ENCODE peak calls at places on chromosomes 4 and X, in four cellular contexts. One of them, this sample, is unnamed.

GRCh38 chr4:1009647-1010521 is 1.5 kb upstream of the FGFRL1 start:
- DNase-seq in omental fat pad: no peak
- DNase-seq in psoas muscle: peak
- DNase-seq in pancreas: no peak
- DNase-seq in this sample: peak

GRCh38 chrX:101550362-101550761 is at the start of gene ARMCX1:
- DNase-seq in omental fat pad: no peak
- DNase-seq in psoas muscle: peak
- DNase-seq in pancreas: peak
- DNase-seq in this sample: peak

GRCh38 chr4:7964459-7964858 is 24.8 kb upstream of the AFAP1 start:
- DNase-seq in omental fat pad: no peak
- DNase-seq in psoas muscle: no peak
- DNase-seq in pancreas: no peak
- DNase-seq in this sample: no peak

GRCh38 chr4:76276813-76277212 is 25.3 kb downstream of the FAM47E start:
- DNase-seq in omental fat pad: no peak
- DNase-seq in psoas muscle: no peak
- DNase-seq in pancreas: no peak
- DNase-seq in this sample: no peak

GRCh38 chr4:136858911-136859310 is 673.4 kb downstream of the PCDH18 start:
- DNase-seq in omental fat pad: no peak
- DNase-seq in psoas muscle: no peak
- DNase-seq in pancreas: no peak
- DNase-seq in this sample: no peak

GRCh38 chr4:154466336-154466735 is 25.3 kb downstream of the DCHS2 start:
- DNase-seq in omental fat pad: no peak
- DNase-seq in psoas muscle: no peak
- DNase-seq in pancreas: no peak
- DNase-seq in this sample: no peak

GRCh38 chr4:122632396-122633143 is 11.7 kb upstream of the IL21 start:
- DNase-seq in omental fat pad: no peak
- DNase-seq in psoas muscle: no peak
- DNase-seq in pancreas: no peak
- DNase-seq in this sample: no peak

GRCh38 chr4:3184725-3185124 is 64.2 kb upstream of the MSANTD1 start:
- DNase-seq in omental fat pad: no peak
- DNase-seq in psoas muscle: no peak
- DNase-seq in pancreas: no peak
- DNase-seq in this sample: no peak

GRCh38 chr4:141913928-141914327 is 277.5 kb downstream of the IL15 start:
- DNase-seq in omental fat pad: no peak
- DNase-seq in psoas muscle: no peak
- DNase-seq in pancreas: no peak
- DNase-seq in this sample: no peak

GRCh38 chrX:71450433-71451106 is 82.3 kb upstream of the OGT start:
- DNase-seq in omental fat pad: no peak
- DNase-seq in psoas muscle: no peak
- DNase-seq in pancreas: no peak
- DNase-seq in this sample: no peak

GRCh38 chr4:127936974-127937373 is 28.0 kb downstream of the MFSD8 start:
- DNase-seq in omental fat pad: no peak
- DNase-seq in psoas muscle: no peak
- DNase-seq in pancreas: no peak
- DNase-seq in this sample: no peak

GRCh38 chrX:24775891-24776290 is 82.2 kb downstream of the POLA1 start:
- DNase-seq in omental fat pad: no peak
- DNase-seq in psoas muscle: no peak
- DNase-seq in pancreas: no peak
- DNase-seq in this sample: no peak

GRCh38 chrX:123959281-123960063 is 2.0 kb upstream of the STAG2 start:
- DNase-seq in omental fat pad: no peak
- DNase-seq in psoas muscle: peak
- DNase-seq in pancreas: peak
- DNase-seq in this sample: peak

GRCh38 chrX:11188664-11189063 is 77.5 kb downstream of the HCCS start:
- DNase-seq in omental fat pad: no peak
- DNase-seq in psoas muscle: no peak
- DNase-seq in pancreas: no peak
- DNase-seq in this sample: no peak

GRCh38 chr4:26145212-26145611 is 175.6 kb upstream of the RBPJ start:
- DNase-seq in omental fat pad: no peak
- DNase-seq in psoas muscle: no peak
- DNase-seq in pancreas: no peak
- DNase-seq in this sample: no peak

GRCh38 chr4:19693949-19694597 is 557.6 kb upstream of the SLIT2 start:
- DNase-seq in omental fat pad: no peak
- DNase-seq in psoas muscle: no peak
- DNase-seq in pancreas: no peak
- DNase-seq in this sample: no peak

GRCh38 chrX:77431227-77431626 is 16.0 kb upstream of the FGF16 start:
- DNase-seq in omental fat pad: no peak
- DNase-seq in psoas muscle: no peak
- DNase-seq in pancreas: no peak
- DNase-seq in this sample: no peak

GRCh38 chrX:123425904-123426303 is 241.8 kb downstream of the GRIA3 start:
- DNase-seq in omental fat pad: no peak
- DNase-seq in psoas muscle: no peak
- DNase-seq in pancreas: no peak
- DNase-seq in this sample: no peak

GRCh38 chr4:39559641-39560040 is 32.4 kb upstream of the UGDH start:
- DNase-seq in omental fat pad: no peak
- DNase-seq in psoas muscle: no peak
- DNase-seq in pancreas: no peak
- DNase-seq in this sample: no peak

GRCh38 chrX:16386126-16386525 is 218.8 kb downstream of the MAGEB17 start:
- DNase-seq in omental fat pad: no peak
- DNase-seq in psoas muscle: no peak
- DNase-seq in pancreas: no peak
- DNase-seq in this sample: no peak

GRCh38 chrX:143768976-143769375 is 48.4 kb upstream of the SPANXN2 start:
- DNase-seq in omental fat pad: no peak
- DNase-seq in psoas muscle: no peak
- DNase-seq in pancreas: no peak
- DNase-seq in this sample: no peak

GRCh38 chr4:5962416-5962815 is 55.8 kb downstream of the C4orf50 start:
- DNase-seq in omental fat pad: no peak
- DNase-seq in psoas muscle: no peak
- DNase-seq in pancreas: no peak
- DNase-seq in this sample: no peak

GRCh38 chr4:31108762-31109161 is 388.6 kb downstream of the PCDH7 start:
- DNase-seq in omental fat pad: no peak
- DNase-seq in psoas muscle: no peak
- DNase-seq in pancreas: no peak
- DNase-seq in this sample: no peak

GRCh38 chrX:1153940-1154339 is 58.5 kb downstream of the CRLF2 start:
- DNase-seq in omental fat pad: no peak
- DNase-seq in psoas muscle: no peak
- DNase-seq in pancreas: no peak
- DNase-seq in this sample: no peak

GRCh38 chr4:23966720-23967119 is 76.9 kb upstream of the PPARGC1A start:
- DNase-seq in omental fat pad: no peak
- DNase-seq in psoas muscle: no peak
- DNase-seq in pancreas: no peak
- DNase-seq in this sample: no peak

GRCh38 chrX:63754141-63754859 is 30.7 kb downstream of the ARHGEF9 start:
- DNase-seq in omental fat pad: no peak
- DNase-seq in psoas muscle: no peak
- DNase-seq in pancreas: no peak
- DNase-seq in this sample: no peak

GRCh38 chr4:156830356-156830755 is 141.2 kb downstream of the PDGFC start:
- DNase-seq in omental fat pad: no peak
- DNase-seq in psoas muscle: no peak
- DNase-seq in pancreas: no peak
- DNase-seq in this sample: no peak

GRCh38 chr4:26157541-26157940 is 163.3 kb upstream of the RBPJ start:
- DNase-seq in omental fat pad: no peak
- DNase-seq in psoas muscle: no peak
- DNase-seq in pancreas: no peak
- DNase-seq in this sample: no peak

GRCh38 chr4:109611045-109611616 is 51.1 kb downstream of the MCUB start:
- DNase-seq in omental fat pad: no peak
- DNase-seq in psoas muscle: no peak
- DNase-seq in pancreas: no peak
- DNase-seq in this sample: no peak

GRCh38 chr4:57550143-57550542 is 440.0 kb upstream of the IGFBP7 start:
- DNase-seq in omental fat pad: no peak
- DNase-seq in psoas muscle: no peak
- DNase-seq in pancreas: no peak
- DNase-seq in this sample: no peak

DNA sequence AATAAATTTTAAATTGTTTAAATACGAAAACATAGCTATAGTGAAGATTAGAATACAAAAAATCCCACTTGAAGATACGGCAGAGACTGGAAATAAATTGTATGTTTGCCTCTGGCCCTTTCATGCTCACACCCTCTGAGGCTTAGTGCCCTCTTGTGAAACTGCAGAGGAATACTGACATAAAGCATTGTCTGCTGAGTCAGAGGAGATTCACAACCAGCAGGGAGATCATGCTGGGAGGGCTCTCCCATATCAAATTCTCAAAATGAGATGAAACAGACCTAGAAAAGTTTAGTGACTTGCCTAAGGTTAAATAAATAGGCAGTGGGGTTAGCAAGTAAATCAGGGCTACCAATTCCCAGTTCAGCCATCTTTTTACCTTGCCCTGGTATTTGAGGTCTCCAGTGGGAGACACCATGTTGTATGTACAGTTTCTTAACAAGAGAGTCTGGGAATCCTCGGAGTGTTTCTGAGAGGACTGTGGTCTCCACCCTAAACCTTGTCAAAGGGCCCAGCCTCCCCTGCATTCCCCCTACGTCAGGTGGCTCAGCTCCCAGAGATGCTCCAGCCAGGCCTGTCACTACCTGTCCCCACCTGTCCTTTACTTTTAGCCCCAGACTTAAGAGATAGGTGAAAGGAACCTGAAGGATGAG is 581.4 kb upstream of the DIPK2B start:
- DNase-seq in omental fat pad: no peak
- DNase-seq in psoas muscle: no peak
- DNase-seq in pancreas: no peak
- DNase-seq in this sample: no peak
- TF ChIP-seq CTCF in omental fat pad: no peak
- TF ChIP-seq CTCF in psoas muscle: peak
- TF ChIP-seq CTCF in pancreas: no peak
- TF ChIP-seq CTCF in this sample: peak

GRCh38 chr4:48102303-48102702 is 31.7 kb downstream of the TXK start:
- DNase-seq in omental fat pad: no peak
- DNase-seq in psoas muscle: no peak
- DNase-seq in pancreas: no peak
- DNase-seq in this sample: no peak
- TF ChIP-seq CTCF in omental fat pad: no peak
- TF ChIP-seq CTCF in psoas muscle: no peak
- TF ChIP-seq CTCF in pancreas: no peak
- TF ChIP-seq CTCF in this sample: peak

DNA sequence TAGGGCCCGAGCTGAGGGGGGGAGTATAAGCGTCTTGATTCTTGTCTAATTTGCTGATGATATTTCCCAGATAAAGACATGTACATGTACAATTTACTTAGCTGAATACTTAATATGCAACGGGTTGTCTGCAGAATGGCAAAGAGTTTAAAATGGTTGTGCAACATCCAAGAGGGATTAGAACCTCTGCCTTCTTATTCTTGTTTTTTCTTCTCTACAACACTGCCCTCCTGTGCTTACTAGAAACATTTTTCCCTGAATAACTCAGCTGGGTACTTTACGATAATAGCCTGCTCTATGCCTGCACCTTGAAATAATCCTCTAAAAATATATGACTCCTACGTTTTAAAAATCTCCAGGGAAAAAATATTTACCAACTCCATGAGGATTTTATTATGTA is 41.8 kb downstream of the INTS12 start:
- DNase-seq in omental fat pad: no peak
- DNase-seq in psoas muscle: no peak
- DNase-seq in pancreas: no peak
- DNase-seq in this sample: no peak
- TF ChIP-seq CTCF in omental fat pad: no peak
- TF ChIP-seq CTCF in psoas muscle: peak
- TF ChIP-seq CTCF in pancreas: no peak
- TF ChIP-seq CTCF in this sample: no peak

GRCh38 chr4:84493092-84493850 is 5.8 kb downstream of the NKX6-1 start:
- DNase-seq in omental fat pad: no peak
- DNase-seq in psoas muscle: peak
- DNase-seq in pancreas: peak
- DNase-seq in this sample: peak
- TF ChIP-seq CTCF in omental fat pad: no peak
- TF ChIP-seq CTCF in psoas muscle: no peak
- TF ChIP-seq CTCF in pancreas: no peak
- TF ChIP-seq CTCF in this sample: peak

This sample was measured in neural crest cell.